ENCODE peak calls at places on chromosomes 6 and 20, in eight cellular contexts. One of them, this sample, is unnamed. For H3K36me3, the result is how much of the 10 kb centered on the place peaks cover.

GRCh38 chr6:36099872-36100483 is 30.3 kb upstream of the MAPK13 start:
- DNase-seq in brain microvascular endothelial cell: no peak
- DNase-seq in heart left ventricle: no peak
- DNase-seq in Peyer's patch: no peak
- DNase-seq in upper lobe of left lung: no peak
- DNase-seq in stomach: no peak
- DNase-seq in cardiac muscle cell: peak
- DNase-seq in gastrocnemius medialis: no peak
- DNase-seq in this sample: peak

GRCh38 chr6:31680841-31681671 is at the start of gene LY6G5C:
- DNase-seq in upper lobe of left lung: peak
- DNase-seq in stomach: peak
- DNase-seq in brain microvascular endothelial cell: peak
- DNase-seq in gastrocnemius medialis: peak
- DNase-seq in cardiac muscle cell: peak
- DNase-seq in Peyer's patch: peak
- DNase-seq in heart left ventricle: peak
- DNase-seq in this sample: peak

GRCh38 chr20:37096415-37097039 is 730 bp upstream of the RBL1 start:
- DNase-seq in upper lobe of left lung: no peak
- DNase-seq in Peyer's patch: no peak
- DNase-seq in gastrocnemius medialis: no peak
- DNase-seq in cardiac muscle cell: no peak
- DNase-seq in stomach: no peak
- DNase-seq in heart left ventricle: no peak
- DNase-seq in brain microvascular endothelial cell: no peak
- DNase-seq in this sample: no peak

GRCh38 chr6:17583811-17584210 is 16.3 kb upstream of the FAM8A1 start:
- DNase-seq in stomach: no peak
- DNase-seq in brain microvascular endothelial cell: peak
- DNase-seq in heart left ventricle: peak
- DNase-seq in upper lobe of left lung: no peak
- DNase-seq in Peyer's patch: no peak
- DNase-seq in cardiac muscle cell: peak
- DNase-seq in gastrocnemius medialis: no peak
- DNase-seq in this sample: no peak

GRCh38 chr20:41177636-41178035 is 40.3 kb downstream of the PLCG1 start:
- DNase-seq in Peyer's patch: peak
- DNase-seq in stomach: peak
- DNase-seq in gastrocnemius medialis: peak
- DNase-seq in upper lobe of left lung: peak
- DNase-seq in heart left ventricle: peak
- DNase-seq in cardiac muscle cell: peak
- DNase-seq in brain microvascular endothelial cell: peak
- DNase-seq in this sample: no peak

GRCh38 chr20:6940052-6940451 is 172.6 kb downstream of the BMP2 start:
- DNase-seq in cardiac muscle cell: peak
- DNase-seq in heart left ventricle: no peak
- DNase-seq in gastrocnemius medialis: no peak
- DNase-seq in upper lobe of left lung: no peak
- DNase-seq in brain microvascular endothelial cell: no peak
- DNase-seq in Peyer's patch: no peak
- DNase-seq in stomach: no peak
- DNase-seq in this sample: no peak

GRCh38 chr20:12660918-12661317 is 347.9 kb upstream of the SPTLC3 start:
- DNase-seq in stomach: no peak
- DNase-seq in heart left ventricle: no peak
- DNase-seq in upper lobe of left lung: no peak
- DNase-seq in Peyer's patch: no peak
- DNase-seq in gastrocnemius medialis: no peak
- DNase-seq in brain microvascular endothelial cell: no peak
- DNase-seq in cardiac muscle cell: no peak
- DNase-seq in this sample: no peak

GRCh38 chr20:46269372-46269771 is 38.9 kb downstream of the CDH22 start:
- DNase-seq in Peyer's patch: no peak
- DNase-seq in cardiac muscle cell: no peak
- DNase-seq in brain microvascular endothelial cell: no peak
- DNase-seq in heart left ventricle: no peak
- DNase-seq in gastrocnemius medialis: no peak
- DNase-seq in stomach: no peak
- DNase-seq in upper lobe of left lung: no peak
- DNase-seq in this sample: no peak

GRCh38 chr6:144286503-144287393 is 1.6 kb downstream of the UTRN start:
- DNase-seq in heart left ventricle: peak
- DNase-seq in brain microvascular endothelial cell: peak
- DNase-seq in Peyer's patch: no peak
- DNase-seq in stomach: peak
- DNase-seq in upper lobe of left lung: peak
- DNase-seq in cardiac muscle cell: peak
- DNase-seq in gastrocnemius medialis: peak
- DNase-seq in this sample: no peak

GRCh38 chr6:111260570-111261298 is 173.4 kb downstream of the SLC16A10 start:
- DNase-seq in gastrocnemius medialis: no peak
- DNase-seq in upper lobe of left lung: no peak
- DNase-seq in Peyer's patch: no peak
- DNase-seq in cardiac muscle cell: no peak
- DNase-seq in brain microvascular endothelial cell: no peak
- DNase-seq in stomach: no peak
- DNase-seq in heart left ventricle: no peak
- DNase-seq in this sample: no peak

GRCh38 chr6:161536141-161536735 is 262.4 kb upstream of the AGPAT4 start:
- DNase-seq in cardiac muscle cell: no peak
- DNase-seq in upper lobe of left lung: no peak
- DNase-seq in stomach: no peak
- DNase-seq in Peyer's patch: no peak
- DNase-seq in gastrocnemius medialis: no peak
- DNase-seq in brain microvascular endothelial cell: no peak
- DNase-seq in heart left ventricle: no peak
- DNase-seq in this sample: no peak

GRCh38 chr20:10490706-10491105 is 55.6 kb downstream of the SLX4IP start:
- DNase-seq in brain microvascular endothelial cell: no peak
- DNase-seq in cardiac muscle cell: no peak
- DNase-seq in gastrocnemius medialis: no peak
- DNase-seq in stomach: no peak
- DNase-seq in Peyer's patch: no peak
- DNase-seq in heart left ventricle: no peak
- DNase-seq in upper lobe of left lung: no peak
- DNase-seq in this sample: no peak

GRCh38 chr20:10495173-10495572 is 60.1 kb downstream of the SLX4IP start:
- DNase-seq in stomach: no peak
- DNase-seq in Peyer's patch: no peak
- DNase-seq in gastrocnemius medialis: no peak
- DNase-seq in heart left ventricle: no peak
- DNase-seq in cardiac muscle cell: no peak
- DNase-seq in brain microvascular endothelial cell: no peak
- DNase-seq in upper lobe of left lung: no peak
- DNase-seq in this sample: no peak

GRCh38 chr20:10492065-10492464 is 57.0 kb downstream of the SLX4IP start:
- DNase-seq in brain microvascular endothelial cell: peak
- DNase-seq in upper lobe of left lung: peak
- DNase-seq in cardiac muscle cell: peak
- DNase-seq in heart left ventricle: no peak
- DNase-seq in gastrocnemius medialis: no peak
- DNase-seq in stomach: no peak
- DNase-seq in Peyer's patch: no peak
- DNase-seq in this sample: no peak

GRCh38 chr20:10489853-10490627 is 54.9 kb downstream of the SLX4IP start:
- DNase-seq in heart left ventricle: no peak
- DNase-seq in brain microvascular endothelial cell: no peak
- DNase-seq in Peyer's patch: no peak
- DNase-seq in cardiac muscle cell: no peak
- DNase-seq in stomach: no peak
- DNase-seq in upper lobe of left lung: no peak
- DNase-seq in gastrocnemius medialis: no peak
- DNase-seq in this sample: no peak

GRCh38 chr20:10492844-10493243 is 57.7 kb downstream of the SLX4IP start:
- DNase-seq in upper lobe of left lung: no peak
- DNase-seq in gastrocnemius medialis: no peak
- DNase-seq in heart left ventricle: no peak
- DNase-seq in brain microvascular endothelial cell: no peak
- DNase-seq in cardiac muscle cell: no peak
- DNase-seq in stomach: no peak
- DNase-seq in Peyer's patch: no peak
- DNase-seq in this sample: no peak
- H3K36me3 ChIP-seq in upper lobe of left lung: under half
- H3K36me3 ChIP-seq in gastrocnemius medialis: under half
- H3K36me3 ChIP-seq in heart left ventricle: under half
- H3K36me3 ChIP-seq in brain microvascular endothelial cell: under half
- H3K36me3 ChIP-seq in cardiac muscle cell: under half
- H3K36me3 ChIP-seq in stomach: under half
- H3K36me3 ChIP-seq in Peyer's patch: under half
- H3K36me3 ChIP-seq in this sample: under half

DNA sequence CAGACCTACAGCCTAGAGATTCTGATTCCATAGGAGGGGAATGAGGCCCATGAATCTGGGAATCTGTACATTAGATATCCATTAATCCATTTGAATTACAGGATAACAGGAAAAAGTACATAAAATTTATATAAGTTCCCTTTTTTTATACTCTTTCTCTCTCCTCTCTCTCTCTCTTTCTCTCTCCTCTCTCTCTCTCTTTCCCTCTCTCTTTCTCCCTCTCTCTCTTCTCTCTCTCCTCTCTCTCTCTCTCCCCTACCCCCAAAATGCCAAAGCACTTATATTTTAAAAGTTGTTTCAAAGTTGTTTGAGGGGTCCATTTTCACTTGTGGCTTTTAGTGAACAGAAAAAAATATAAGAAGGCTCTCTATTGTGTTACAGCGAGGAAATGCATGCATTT is 15.1 kb downstream of the TSHZ2 start:
- DNase-seq in Peyer's patch: no peak
- DNase-seq in stomach: no peak
- DNase-seq in cardiac muscle cell: no peak
- DNase-seq in gastrocnemius medialis: no peak
- DNase-seq in heart left ventricle: no peak
- DNase-seq in upper lobe of left lung: no peak
- DNase-seq in brain microvascular endothelial cell: no peak
- DNase-seq in this sample: no peak
- H3K36me3 ChIP-seq in Peyer's patch: under half
- H3K36me3 ChIP-seq in stomach: under half
- H3K36me3 ChIP-seq in cardiac muscle cell: under half
- H3K36me3 ChIP-seq in gastrocnemius medialis: under half
- H3K36me3 ChIP-seq in heart left ventricle: under half
- H3K36me3 ChIP-seq in upper lobe of left lung: under half
- H3K36me3 ChIP-seq in brain microvascular endothelial cell: under half
- H3K36me3 ChIP-seq in this sample: under half

GRCh38 chr6:77652739-77653138 is at the start of gene MEI4:
- DNase-seq in Peyer's patch: no peak
- DNase-seq in brain microvascular endothelial cell: no peak
- DNase-seq in gastrocnemius medialis: no peak
- DNase-seq in heart left ventricle: no peak
- DNase-seq in cardiac muscle cell: no peak
- DNase-seq in upper lobe of left lung: no peak
- DNase-seq in stomach: no peak
- DNase-seq in this sample: no peak

GRCh38 chr6:77653817-77654216 is 978 bp downstream of the MEI4 start:
- DNase-seq in brain microvascular endothelial cell: no peak
- DNase-seq in upper lobe of left lung: no peak
- DNase-seq in gastrocnemius medialis: no peak
- DNase-seq in Peyer's patch: no peak
- DNase-seq in heart left ventricle: no peak
- DNase-seq in cardiac muscle cell: no peak
- DNase-seq in stomach: no peak
- DNase-seq in this sample: no peak

GRCh38 chr6:77650098-77650663 is 2.7 kb upstream of the MEI4 start:
- DNase-seq in cardiac muscle cell: peak
- DNase-seq in upper lobe of left lung: no peak
- DNase-seq in gastrocnemius medialis: no peak
- DNase-seq in brain microvascular endothelial cell: no peak
- DNase-seq in stomach: no peak
- DNase-seq in heart left ventricle: peak
- DNase-seq in Peyer's patch: no peak
- DNase-seq in this sample: no peak
- H3K36me3 ChIP-seq in cardiac muscle cell: under half
- H3K36me3 ChIP-seq in upper lobe of left lung: under half
- H3K36me3 ChIP-seq in gastrocnemius medialis: under half
- H3K36me3 ChIP-seq in brain microvascular endothelial cell: under half
- H3K36me3 ChIP-seq in stomach: under half
- H3K36me3 ChIP-seq in heart left ventricle: under half
- H3K36me3 ChIP-seq in Peyer's patch: under half
- H3K36me3 ChIP-seq in this sample: under half

DNA sequence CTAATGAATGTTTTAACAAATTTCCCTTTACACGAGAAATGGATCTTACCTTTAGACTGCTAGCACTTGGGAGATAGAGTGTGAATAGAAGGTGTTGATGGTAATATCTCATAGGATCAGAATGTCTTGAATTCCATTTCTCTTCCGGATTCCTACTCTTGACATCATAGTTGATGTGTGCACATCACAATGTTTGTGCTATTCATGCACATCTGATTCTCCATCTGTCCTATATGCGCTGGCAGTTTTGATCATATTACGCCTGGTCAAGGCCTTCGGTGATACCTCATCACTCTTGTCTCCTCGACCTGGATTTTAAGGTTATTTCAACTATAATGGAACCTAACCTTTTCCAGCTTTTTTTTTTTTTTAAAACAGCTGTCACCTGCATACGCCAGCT is 16.8 kb upstream of the ACAT2 start:
- DNase-seq in Peyer's patch: no peak
- DNase-seq in heart left ventricle: no peak
- DNase-seq in brain microvascular endothelial cell: no peak
- DNase-seq in cardiac muscle cell: no peak
- DNase-seq in upper lobe of left lung: no peak
- DNase-seq in gastrocnemius medialis: no peak
- DNase-seq in stomach: no peak
- DNase-seq in this sample: no peak
- H3K36me3 ChIP-seq in Peyer's patch: under half
- H3K36me3 ChIP-seq in heart left ventricle: half or more
- H3K36me3 ChIP-seq in brain microvascular endothelial cell: half or more
- H3K36me3 ChIP-seq in cardiac muscle cell: half or more
- H3K36me3 ChIP-seq in upper lobe of left lung: half or more
- H3K36me3 ChIP-seq in gastrocnemius medialis: half or more
- H3K36me3 ChIP-seq in stomach: half or more
- H3K36me3 ChIP-seq in this sample: half or more

GRCh38 chr20:9478801-9479200 is 35.6 kb upstream of the LAMP5 start:
- DNase-seq in gastrocnemius medialis: no peak
- DNase-seq in stomach: no peak
- DNase-seq in heart left ventricle: no peak
- DNase-seq in upper lobe of left lung: no peak
- DNase-seq in brain microvascular endothelial cell: no peak
- DNase-seq in Peyer's patch: no peak
- DNase-seq in cardiac muscle cell: no peak
- DNase-seq in this sample: no peak

GRCh38 chr20:9480066-9480465 is 34.3 kb upstream of the LAMP5 start:
- DNase-seq in upper lobe of left lung: no peak
- DNase-seq in heart left ventricle: no peak
- DNase-seq in gastrocnemius medialis: no peak
- DNase-seq in Peyer's patch: no peak
- DNase-seq in brain microvascular endothelial cell: no peak
- DNase-seq in stomach: no peak
- DNase-seq in cardiac muscle cell: no peak
- DNase-seq in this sample: no peak

GRCh38 chr20:9474835-9475413 is 39.5 kb upstream of the LAMP5 start:
- DNase-seq in upper lobe of left lung: no peak
- DNase-seq in brain microvascular endothelial cell: no peak
- DNase-seq in Peyer's patch: no peak
- DNase-seq in cardiac muscle cell: no peak
- DNase-seq in heart left ventricle: no peak
- DNase-seq in gastrocnemius medialis: no peak
- DNase-seq in stomach: no peak
- DNase-seq in this sample: no peak

GRCh38 chr20:9476637-9477036 is 37.8 kb upstream of the LAMP5 start:
- DNase-seq in upper lobe of left lung: no peak
- DNase-seq in cardiac muscle cell: no peak
- DNase-seq in Peyer's patch: no peak
- DNase-seq in heart left ventricle: no peak
- DNase-seq in brain microvascular endothelial cell: no peak
- DNase-seq in gastrocnemius medialis: no peak
- DNase-seq in stomach: no peak
- DNase-seq in this sample: no peak

GRCh38 chr20:9476174-9476573 is 38.2 kb upstream of the LAMP5 start:
- DNase-seq in gastrocnemius medialis: no peak
- DNase-seq in cardiac muscle cell: no peak
- DNase-seq in stomach: no peak
- DNase-seq in Peyer's patch: no peak
- DNase-seq in brain microvascular endothelial cell: no peak
- DNase-seq in upper lobe of left lung: no peak
- DNase-seq in heart left ventricle: no peak
- DNase-seq in this sample: no peak
- H3K36me3 ChIP-seq in gastrocnemius medialis: under half
- H3K36me3 ChIP-seq in cardiac muscle cell: under half
- H3K36me3 ChIP-seq in stomach: under half
- H3K36me3 ChIP-seq in Peyer's patch: under half
- H3K36me3 ChIP-seq in brain microvascular endothelial cell: under half
- H3K36me3 ChIP-seq in upper lobe of left lung: under half
- H3K36me3 ChIP-seq in heart left ventricle: half or more
- H3K36me3 ChIP-seq in this sample: under half

This sample was measured in effector memory CD4-positive, alpha-beta T cell.